ENCODE peak calls at places on chromosomes 7 and 10, in four cellular contexts. U is Peyer's patch, Z is fibroblast of lung, J is RWPE2. A is an unnamed sample.

GRCh38 chr7:12873596-12873995 is 186.2 kb downstream of the ARL4A start:
- DNase-seq in J (no peak), Z (no peak), U (no peak), A (no peak)

GRCh38 chr7:151420144-151420543 is 10.3 kb upstream of the WDR86 start:
- DNase-seq in Z (peak; percentile 47), U (no peak), J (no peak), A (no peak)

GRCh38 chr7:5370454-5371353 is 52.9 kb downstream of the TNRC18 start:
- DNase-seq in Z (no peak), U (no peak), J (no peak), A (no peak)

GRCh38 chr7:137091396-137091795 is 222.9 kb downstream of the CHRM2 start:
- DNase-seq in U (no peak), Z (peak; percentile 46), J (no peak), A (no peak)

GRCh38 chr7:128914566-128915151 is 4.2 kb upstream of the KCP start:
- DNase-seq in U (peak; percentile 39), Z (no peak), J (peak; percentile 56), A (peak; percentile 25)

GRCh38 chr7:116382375-116382774 is 117.2 kb upstream of the CAV2 start:
- DNase-seq in U (no peak), Z (no peak), J (no peak), A (no peak)

GRCh38 chr10:110522365-110522988 is 24.8 kb downstream of the DUSP5 start:
- DNase-seq in J (no peak), U (no peak), Z (peak; percentile 77), A (no peak)

GRCh38 chr10:90398551-90398950 is 459.3 kb downstream of the HTR7 start:
- DNase-seq in J (no peak), Z (peak; percentile 44), U (no peak), A (no peak)

GRCh38 chr10:28236641-28237040 is 66.2 kb downstream of the MPP7 start:
- DNase-seq in U (no peak), J (no peak), Z (peak; percentile 28), A (no peak)

GRCh38 chr7:101235050-101235449 is 2.6 kb downstream of the CLDN15 start:
- DNase-seq in Z (no peak), J (no peak), U (no peak), A (no peak)

GRCh38 chr10:67107670-67108069 is 181.8 kb downstream of the LRRTM3 start:
- DNase-seq in J (no peak), Z (no peak), U (no peak), A (no peak)

GRCh38 chr7:96734343-96734742 is 24.7 kb upstream of the SEM1 start:
- DNase-seq in U (no peak), Z (no peak), J (no peak), A (no peak)

GRCh38 chr10:8543361-8544056 is 489.0 kb downstream of the GATA3 start:
- DNase-seq in Z (no peak), J (no peak), U (no peak), A (no peak)

GRCh38 chr7:34772296-34772695 is 114.3 kb downstream of the NPSR1 start:
- DNase-seq in Z (no peak), J (no peak), U (no peak), A (no peak)

GRCh38 chr7:48938539-48938938 is 14.2 kb downstream of the CDC14C start:
- DNase-seq in U (no peak), J (no peak), Z (peak; percentile 88), A (no peak)

GRCh38 chr7:8042796-8043535 is 74.4 kb downstream of the GLCCI1 start:
- DNase-seq in Z (peak; percentile 78), J (no peak), U (no peak), A (no peak)

GRCh38 chr7:90242369-90243168 is 2.4 kb upstream of the CFAP69 start:
- DNase-seq in J (no peak), Z (no peak), U (no peak), A (no peak)

GRCh38 chr10:76878514-76878913 is 759.1 kb downstream of the KCNMA1 start:
- DNase-seq in U (no peak), J (no peak), Z (no peak), A (no peak)

GRCh38 chr10:77850620-77851231 is 75.8 kb downstream of the DLG5 start:
- DNase-seq in J (no peak), U (no peak), Z (no peak), A (no peak)

GRCh38 chr7:31488562-31489203 is 25.2 kb upstream of the ITPRID1 start:
- DNase-seq in J (no peak), U (no peak), Z (peak; percentile 78), A (no peak)

GRCh38 chr10:29828978-29829377 is 194.2 kb upstream of the SVIL start:
- DNase-seq in U (no peak), J (no peak), Z (no peak), A (no peak)

GRCh38 chr7:122885583-122886356 is 490 bp downstream of the CADPS2 start:
- DNase-seq in J (no peak), Z (peak; percentile 51), U (no peak), A (no peak)

GRCh38 chr7:117830422-117830954 is 42.8 kb downstream of the CTTNBP2 start:
- DNase-seq in U (no peak), Z (no peak), J (no peak), A (no peak)

GRCh38 chr10:119337796-119338432 is 130.5 kb downstream of the GRK5 start:
- DNase-seq in U (no peak), J (no peak), Z (peak; percentile 79), A (no peak)
- H3K4me3 ChIP-seq in U (no peak overlapping the region), J (no peak overlapping the region), Z (no peak overlapping the region), A (no peak overlapping the region)

GRCh38 chr7:124033093-124033806 is 383 bp upstream of the TMEM229A start:
- DNase-seq in J (no peak), U (no peak), Z (no peak), A (no peak)
- H3K27ac ChIP-seq in J (no peak overlapping the region), U (peak overlapping the region; percentile 82), Z (no peak overlapping the region), A (no peak overlapping the region)

DNA sequence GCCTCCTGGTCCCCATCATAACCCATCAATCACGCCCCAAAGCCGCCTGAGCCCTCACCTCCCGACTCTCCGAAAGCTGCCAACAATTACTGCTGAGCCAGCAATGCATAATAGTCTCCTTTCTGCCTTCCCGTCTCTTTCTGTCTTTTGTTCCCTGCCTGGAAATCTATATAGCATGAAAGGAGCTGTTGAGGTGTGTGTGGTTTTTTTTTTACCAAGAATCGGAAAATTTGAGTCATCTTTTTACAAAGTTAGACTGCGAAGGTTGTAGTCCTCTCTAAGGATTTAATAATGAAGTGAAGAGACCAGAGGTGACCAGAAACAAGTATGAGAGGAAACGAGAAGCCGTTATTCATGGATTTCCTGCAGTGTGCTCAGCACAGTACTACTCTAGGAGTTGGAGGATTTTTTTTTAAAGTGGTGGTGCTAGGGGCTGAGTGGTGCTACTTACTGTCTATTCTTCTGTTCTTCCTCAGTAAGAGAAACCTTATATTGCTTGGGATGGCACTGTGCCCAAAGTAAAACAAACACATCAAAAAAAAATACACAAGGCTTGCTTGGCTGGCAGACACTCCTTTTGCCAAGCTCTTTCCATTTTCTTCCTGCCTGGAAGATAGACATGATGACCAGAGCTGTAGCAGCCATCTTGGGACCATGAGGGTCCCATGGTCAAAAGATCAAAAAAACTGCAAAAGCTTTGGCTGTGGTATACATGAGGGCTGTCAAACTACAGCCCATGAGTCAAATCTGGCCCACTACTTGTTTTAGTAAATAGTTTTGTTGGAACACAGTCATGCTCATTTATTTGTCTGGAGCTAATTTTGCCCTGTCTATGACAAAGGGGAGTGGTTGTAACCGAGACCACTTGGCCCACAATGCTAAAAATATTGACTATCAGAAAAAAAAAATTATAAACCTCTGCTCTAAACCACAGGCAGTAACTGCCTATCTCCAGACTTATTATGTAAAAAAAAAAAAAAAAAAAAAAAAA is 37.3 kb downstream of the ASB13 start:
- DNase-seq in Z (peak; percentile 72), U (no peak), J (no peak), A (no peak)
- H3K4me3 ChIP-seq in Z (peak overlapping the region; percentile 38), U (peak overlapping the region; percentile 9), J (no peak overlapping the region), A (no peak overlapping the region)

GRCh38 chr10:12709516-12709915 is 292.0 kb downstream of the CCDC3 start:
- DNase-seq in J (no peak), U (no peak), Z (peak; percentile 63), A (no peak)
- H3K27ac ChIP-seq in J (peak overlapping the region; percentile 85), U (no peak overlapping the region), Z (peak overlapping the region; percentile 43), A (no peak overlapping the region)

GRCh38 chr7:712601-713457 is 13.7 kb upstream of the DNAAF5 start:
- DNase-seq in U (no peak), Z (no peak), J (no peak), A (no peak)
- H3K4me3 ChIP-seq in U (peak overlapping the region; percentile 66), Z (no peak overlapping the region), J (no peak overlapping the region), A (no peak overlapping the region)

DNA sequence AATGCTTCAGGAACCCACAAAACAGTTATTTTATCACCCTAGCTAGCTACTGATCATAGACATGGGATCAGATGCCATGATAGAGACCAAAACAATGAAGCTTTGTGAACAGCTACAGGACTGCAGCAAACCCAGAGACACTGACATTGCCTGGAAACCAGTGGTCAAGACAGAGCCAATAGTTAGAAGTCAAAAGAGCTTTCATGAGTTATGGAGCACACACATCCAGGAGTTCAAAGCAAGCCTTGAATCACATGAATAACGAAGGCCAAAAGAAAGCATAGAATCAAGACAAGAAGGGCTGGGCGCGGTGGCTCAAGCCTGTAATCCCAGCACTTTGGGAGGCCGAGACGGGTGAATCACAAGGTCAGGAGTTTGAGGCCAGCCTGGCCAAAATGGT is 34.5 kb upstream of the GSAP start:
- DNase-seq in U (no peak), J (no peak), Z (no peak), A (no peak)
- H3K27ac ChIP-seq in U (no peak overlapping the region), J (no peak overlapping the region), Z (no peak overlapping the region), A (no peak overlapping the region)

GRCh38 chr7:130938661-130939060 is 204.7 kb upstream of the KLF14 start:
- DNase-seq in J (no peak), Z (peak; percentile 61), U (no peak), A (peak; percentile 82)
- H3K4me3 ChIP-seq in J (no peak overlapping the region), Z (peak overlapping the region; percentile 10), U (no peak overlapping the region), A (peak overlapping the region; percentile 54)